ENCODE peak calls at places on chromosomes 6 and 20, in four cellular contexts. T is C1 segment of cervical spinal cord; R is CD8-positive, alpha-beta memory T cell; C is prostate gland. Y is an unnamed sample.

GRCh38 chr20:49724637-49725606 is 11.2 kb upstream of the B4GALT5 start:
- DNase-seq in R (no peak), C (no peak), T (no peak), Y (no peak)

GRCh38 chr6:166952567-166953464 is 3.5 kb downstream of the RNASET2 start:
- DNase-seq in C (no peak), T (no peak), R (no peak), Y (no peak)

GRCh38 chr6:80348263-80348662 is 241.8 kb downstream of the BCKDHB start:
- DNase-seq in T (no peak), R (no peak), C (no peak), Y (no peak)

GRCh38 chr20:25011261-25011660 is 18.7 kb upstream of the APMAP start:
- DNase-seq in R (no peak), C (no peak), T (no peak), Y (no peak)

GRCh38 chr6:69846312-69846711 is 20.0 kb upstream of the COL19A1 start:
- DNase-seq in C (no peak), R (no peak), T (no peak), Y (no peak)

GRCh38 chr6:42970859-42971612 is 7.9 kb downstream of the PEX6 start:
- DNase-seq in R (no peak), C (no peak), T (no peak), Y (no peak)

GRCh38 chr6:79946242-79946641 is 1.1 kb downstream of the ELOVL4 start:
- DNase-seq in R (no peak), T (no peak), C (no peak), Y (no peak)

GRCh38 chr6:106608080-106608668 is 21.1 kb downstream of the RTN4IP1 start:
- DNase-seq in T (no peak), C (peak), R (no peak), Y (no peak)

GRCh38 chr6:2632943-2633584 is 117.7 kb downstream of the MYLK4 start:
- DNase-seq in T (no peak), C (no peak), R (no peak), Y (no peak)

GRCh38 chr6:26388441-26388840 is 5.5 kb downstream of the BTN2A2 start:
- DNase-seq in T (no peak), R (no peak), C (no peak), Y (no peak)

GRCh38 chr6:55825402-55826051 is 49.9 kb downstream of the BMP5 start:
- DNase-seq in C (no peak), T (no peak), R (no peak), Y (no peak)

GRCh38 chr20:2394411-2395055 is 13.8 kb downstream of the TGM6 start:
- DNase-seq in T (no peak), C (no peak), R (no peak), Y (no peak)